ENCODE peak calls at places on chromosomes 1 and 21, in five cellular contexts. One of them, this sample, is unnamed.
A peak's percentile ranks its signal among the peaks of the same experiment; 100 is the strongest.

GRCh38 chr1:170707959-170708666 is 44.2 kb downstream of the PRRX1 start:
- DNase-seq in IMR-90: peak; percentile 99
- DNase-seq in GM23248: peak; percentile 96
- DNase-seq in fibroblast of lung: peak; percentile 95
- DNase-seq in endothelial cell of umbilical vein: peak; percentile 96
- DNase-seq in this sample: peak; percentile 93

GRCh38 chr1:202343652-202344349 is 2.1 kb upstream of the UBE2T start:
- DNase-seq in IMR-90: peak; percentile 48
- DNase-seq in GM23248: peak; percentile 73
- DNase-seq in fibroblast of lung: peak; percentile 61
- DNase-seq in endothelial cell of umbilical vein: peak; percentile 40
- DNase-seq in this sample: peak; percentile 27

GRCh38 chr1:65235867-65236805 is 73.2 kb upstream of the DNAJC6 start:
- DNase-seq in IMR-90: peak; percentile 37
- DNase-seq in GM23248: peak; percentile 49
- DNase-seq in fibroblast of lung: peak; percentile 54
- DNase-seq in endothelial cell of umbilical vein: peak; percentile 52
- DNase-seq in this sample: peak; percentile 33

GRCh38 chr1:12600880-12601633 is 17.0 kb downstream of the DHRS3 start:
- DNase-seq in IMR-90: no peak
- DNase-seq in GM23248: peak; percentile 36
- DNase-seq in fibroblast of lung: no peak
- DNase-seq in endothelial cell of umbilical vein: peak; percentile 56
- DNase-seq in this sample: no peak

GRCh38 chr1:153343040-153343681 is 5.5 kb downstream of the PGLYRP4 start:
- DNase-seq in IMR-90: no peak
- DNase-seq in GM23248: no peak
- DNase-seq in fibroblast of lung: no peak
- DNase-seq in endothelial cell of umbilical vein: no peak
- DNase-seq in this sample: peak; percentile 42

GRCh38 chr1:196381544-196381943 is 226.7 kb downstream of the KCNT2 start:
- DNase-seq in IMR-90: no peak
- DNase-seq in GM23248: no peak
- DNase-seq in fibroblast of lung: no peak
- DNase-seq in endothelial cell of umbilical vein: no peak
- DNase-seq in this sample: no peak

GRCh38 chr21:37670883-37671282 is 245.4 kb downstream of the KCNJ6 start:
- DNase-seq in IMR-90: peak; percentile 8
- DNase-seq in GM23248: peak; percentile 75
- DNase-seq in fibroblast of lung: peak; percentile 39
- DNase-seq in endothelial cell of umbilical vein: peak; percentile 43
- DNase-seq in this sample: peak; percentile 25

GRCh38 chr1:64476251-64476952 is 6.5 kb downstream of the CACHD1 start:
- DNase-seq in IMR-90: peak; percentile 87
- DNase-seq in GM23248: peak; percentile 86
- DNase-seq in fibroblast of lung: peak; percentile 77
- DNase-seq in endothelial cell of umbilical vein: peak; percentile 93
- DNase-seq in this sample: peak; percentile 48

GRCh38 chr1:89779541-89779940 is 41.3 kb upstream of the LRRC8D start:
- DNase-seq in IMR-90: no peak
- DNase-seq in GM23248: no peak
- DNase-seq in fibroblast of lung: no peak
- DNase-seq in endothelial cell of umbilical vein: no peak
- DNase-seq in this sample: no peak

GRCh38 chr1:54710841-54711240 is 4.8 kb upstream of the TTC4 start:
- DNase-seq in IMR-90: no peak
- DNase-seq in GM23248: no peak
- DNase-seq in fibroblast of lung: no peak
- DNase-seq in endothelial cell of umbilical vein: no peak
- DNase-seq in this sample: no peak

GRCh38 chr1:192747942-192748341 is 60.9 kb upstream of the RGS2 start:
- DNase-seq in IMR-90: peak; percentile 8
- DNase-seq in GM23248: peak; percentile 59
- DNase-seq in fibroblast of lung: peak; percentile 42
- DNase-seq in endothelial cell of umbilical vein: no peak
- DNase-seq in this sample: peak; percentile 39

DNA sequence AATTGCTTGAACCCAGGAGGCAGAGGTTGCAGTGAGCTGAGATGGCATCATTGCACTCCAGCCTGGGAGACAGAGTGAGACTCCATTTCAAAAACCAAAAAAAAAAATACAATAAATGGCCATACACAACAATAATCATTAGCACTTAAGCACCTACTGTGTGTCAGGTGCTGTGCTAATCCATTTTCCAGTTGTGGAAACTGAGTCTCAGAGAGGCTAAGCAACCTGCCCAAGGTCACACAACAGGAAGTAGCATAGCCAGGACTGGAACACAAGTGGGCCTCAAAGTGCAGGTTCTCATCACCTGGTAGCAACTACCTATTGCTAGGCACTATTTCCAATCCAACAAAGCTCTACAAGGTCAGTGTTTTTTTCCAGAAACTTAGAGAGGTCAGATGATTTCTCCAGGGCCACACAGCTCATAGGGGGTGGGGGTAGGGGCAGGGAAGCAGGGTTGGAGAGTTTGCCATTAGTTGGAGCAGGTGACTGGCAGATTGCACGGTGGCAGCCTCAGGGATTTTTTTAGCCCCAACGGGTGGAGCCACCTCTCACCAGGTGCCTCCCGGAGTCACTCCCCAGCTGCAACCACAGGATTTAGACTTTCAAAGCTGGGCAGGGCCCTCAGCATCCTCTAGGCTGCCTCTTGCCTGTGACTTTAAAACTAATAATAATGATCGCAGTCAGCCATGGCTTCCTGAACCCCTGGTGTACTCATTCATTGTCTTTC is 52.5 kb upstream of the ID3 start:
- DNase-seq in IMR-90: no peak
- DNase-seq in GM23248: no peak
- DNase-seq in fibroblast of lung: no peak
- DNase-seq in endothelial cell of umbilical vein: no peak
- DNase-seq in this sample: no peak
- H3K9me3 ChIP-seq in IMR-90: no peaks in the 10 kb centered on the region
- H3K9me3 ChIP-seq in GM23248: no peaks in the 10 kb centered on the region
- H3K9me3 ChIP-seq in fibroblast of lung: no peaks in the 10 kb centered on the region
- H3K9me3 ChIP-seq in endothelial cell of umbilical vein: no peaks in the 10 kb centered on the region
- H3K9me3 ChIP-seq in this sample: no peaks in the 10 kb centered on the region

GRCh38 chr1:9792156-9793042 is 31.4 kb downstream of the CLSTN1 start:
- DNase-seq in IMR-90: peak; percentile 36
- DNase-seq in GM23248: no peak
- DNase-seq in fibroblast of lung: peak; percentile 24
- DNase-seq in endothelial cell of umbilical vein: no peak
- DNase-seq in this sample: no peak
- H3K4me2 ChIP-seq in IMR-90: no peak overlapping the region
- H3K4me2 ChIP-seq in GM23248: no peak overlapping the region
- H3K4me2 ChIP-seq in fibroblast of lung: no peak overlapping the region
- H3K4me2 ChIP-seq in endothelial cell of umbilical vein: no peak overlapping the region
- H3K4me2 ChIP-seq in this sample: no peak overlapping the region

GRCh38 chr1:4781646-4782045 is 127.2 kb downstream of the AJAP1 start:
- DNase-seq in IMR-90: no peak
- DNase-seq in GM23248: no peak
- DNase-seq in fibroblast of lung: no peak
- DNase-seq in endothelial cell of umbilical vein: no peak
- DNase-seq in this sample: no peak
- H3K9me3 ChIP-seq in IMR-90: peaks cover 41% of the 10 kb centered on the region
- H3K9me3 ChIP-seq in GM23248: no peaks in the 10 kb centered on the region
- H3K9me3 ChIP-seq in fibroblast of lung: no peaks in the 10 kb centered on the region
- H3K9me3 ChIP-seq in endothelial cell of umbilical vein: peaks cover 6% of the 10 kb centered on the region
- H3K9me3 ChIP-seq in this sample: no peaks in the 10 kb centered on the region

DNA sequence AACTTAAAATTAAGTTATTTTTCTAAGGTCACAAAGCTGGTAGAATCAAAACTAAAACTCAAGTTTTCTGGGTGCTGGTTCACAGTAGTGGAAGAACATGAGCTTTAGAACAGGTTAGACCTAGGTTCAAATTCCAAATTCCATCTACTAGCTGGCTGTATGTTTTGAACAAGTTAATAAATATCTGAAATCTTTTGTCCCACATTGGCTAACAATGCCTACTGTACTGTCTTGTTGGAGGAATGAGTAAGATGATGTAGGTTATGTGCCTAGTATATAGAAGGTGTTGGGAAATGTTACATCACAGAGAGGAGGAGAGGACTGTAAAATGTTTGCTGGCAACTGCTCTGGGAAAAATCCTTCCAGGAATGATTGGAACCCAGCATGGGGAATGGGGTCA is 14.0 kb upstream of the CD247 start:
- DNase-seq in IMR-90: no peak
- DNase-seq in GM23248: no peak
- DNase-seq in fibroblast of lung: no peak
- DNase-seq in endothelial cell of umbilical vein: no peak
- DNase-seq in this sample: no peak
- H3K4me2 ChIP-seq in IMR-90: no peak overlapping the region
- H3K4me2 ChIP-seq in GM23248: no peak overlapping the region
- H3K4me2 ChIP-seq in fibroblast of lung: no peak overlapping the region
- H3K4me2 ChIP-seq in endothelial cell of umbilical vein: no peak overlapping the region
- H3K4me2 ChIP-seq in this sample: no peak overlapping the region

This sample was measured in mammary epithelial cell.